ENCODE peak calls at places on chromosomes 3 and 15, in five cellular contexts. W, S, E, Q and R are unnamed samples. For H3K36me3, the result is how much of the 10 kb centered on the place peaks cover.

GRCh38 chr15:29822100-29822684 is at the start of gene TJP1:
- DNase-seq in W (peak), S (peak), E (peak), Q (peak), R (peak)

GRCh38 chr3:112966633-112967032 is 8.3 kb downstream of the CD200R1 start:
- DNase-seq in W (no peak), S (no peak), E (no peak), Q (no peak), R (no peak)

GRCh38 chr3:10697918-10698317 is 118.1 kb upstream of the SLC6A11 start:
- DNase-seq in W (peak), S (peak), E (no peak), Q (no peak), R (no peak)

GRCh38 chr3:111151438-111151837 is 79.8 kb downstream of the NECTIN3 start:
- DNase-seq in W (no peak), S (peak), E (no peak), Q (no peak), R (no peak)

GRCh38 chr3:36434682-36435426 is 54.5 kb downstream of the STAC start:
- DNase-seq in W (no peak), S (peak), E (no peak), Q (no peak), R (no peak)

GRCh38 chr3:109050591-109051167 is 67.3 kb downstream of the MORC1 start:
- DNase-seq in W (peak), S (peak), E (no peak), Q (no peak), R (no peak)

GRCh38 chr15:33021806-33022389 is 172.6 kb downstream of the FMN1 start:
- DNase-seq in W (no peak), S (peak), E (no peak), Q (no peak), R (no peak)

GRCh38 chr15:101006931-101007687 is 88.0 kb downstream of the LRRK1 start:
- DNase-seq in W (peak), S (peak), E (peak), Q (peak), R (peak)

GRCh38 chr15:51088585-51088984 is 6.1 kb downstream of the TNFAIP8L3 start:
- DNase-seq in W (peak), S (no peak), E (no peak), Q (no peak), R (no peak)

DNA sequence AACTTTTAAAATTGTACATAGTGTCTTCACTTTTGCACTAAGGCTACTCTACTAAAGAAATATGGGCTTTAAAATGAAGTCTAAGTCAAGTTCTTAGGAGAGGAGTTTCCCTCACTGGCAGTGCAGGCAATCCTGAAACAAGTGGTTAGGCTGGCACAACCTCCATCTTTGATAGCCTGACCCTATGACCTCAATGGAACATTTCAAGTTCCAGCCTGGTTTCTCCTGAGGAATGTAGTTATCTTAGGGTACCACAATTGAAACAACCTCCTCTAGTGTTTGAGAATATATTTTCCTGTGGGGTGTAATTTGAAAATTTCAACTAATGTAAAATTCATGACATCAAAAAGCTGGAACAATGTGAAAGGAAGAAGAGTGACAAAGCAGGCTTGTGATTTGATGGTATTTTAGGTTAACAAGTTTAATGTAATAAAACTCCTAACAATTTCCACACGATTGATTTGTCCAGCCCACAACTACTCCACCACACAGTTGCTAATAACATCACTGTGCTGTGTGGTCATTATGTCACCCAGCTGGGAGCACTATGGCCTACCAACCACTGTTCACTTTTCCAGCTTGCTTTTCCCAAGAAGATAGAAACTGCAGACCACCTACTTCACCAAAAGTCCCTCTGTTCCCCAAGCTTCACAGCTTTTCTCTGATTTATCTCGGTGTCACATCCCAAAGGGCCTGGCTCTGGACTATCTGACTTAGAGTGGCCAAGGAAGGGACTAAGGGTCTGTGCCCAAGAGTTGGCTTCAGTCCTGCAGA is 1.8 kb downstream of the WWTR1 start:
- DNase-seq in W (no peak), S (no peak), E (no peak), Q (no peak), R (no peak)
- H3K27ac ChIP-seq in W (no peak), S (peak), E (peak), Q (peak), R (peak)

DNA sequence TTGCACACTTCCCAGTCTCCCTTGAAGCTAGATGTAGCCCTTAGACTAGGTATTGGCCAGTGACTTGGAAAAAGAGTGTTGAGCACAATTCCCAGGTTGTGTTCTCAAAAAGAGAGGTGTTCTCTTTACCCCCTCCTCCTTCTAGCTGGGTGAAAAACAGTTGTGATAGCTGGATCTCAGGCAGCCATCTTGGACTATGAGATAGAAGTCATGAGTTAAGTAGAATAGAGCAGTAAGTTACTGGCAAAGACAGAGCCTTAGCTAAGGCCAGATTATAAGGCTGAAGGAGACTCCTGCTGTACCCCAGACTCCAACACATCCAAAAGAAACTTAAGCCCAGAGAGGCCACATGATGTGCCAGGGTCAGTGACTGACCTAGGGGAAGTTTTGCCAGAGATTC is 8.1 kb upstream of the STRA6 start:
- DNase-seq in W (no peak), S (no peak), E (no peak), Q (no peak), R (no peak)
- H3K36me3 ChIP-seq in W (under half), S (under half), E (under half), Q (under half), R (under half)

GRCh38 chr15:45668386-45668785 is 33.6 kb downstream of the SQOR start:
- DNase-seq in W (no peak), S (no peak), E (peak), Q (no peak), R (no peak)

GRCh38 chr15:45666119-45666875 is 31.5 kb downstream of the SQOR start:
- DNase-seq in W (no peak), S (no peak), E (no peak), Q (no peak), R (no peak)

GRCh38 chr15:45669422-45669821 is 34.6 kb downstream of the SQOR start:
- DNase-seq in W (no peak), S (no peak), E (no peak), Q (no peak), R (no peak)

GRCh38 chr15:45665261-45665660 is 30.4 kb downstream of the SQOR start:
- DNase-seq in W (no peak), S (no peak), E (no peak), Q (no peak), R (no peak)

GRCh38 chr15:45667002-45667401 is 32.2 kb downstream of the SQOR start:
- DNase-seq in W (no peak), S (no peak), E (no peak), Q (no peak), R (no peak)
- H3K27ac ChIP-seq in W (no peak), S (no peak), E (no peak), Q (no peak), R (no peak)

GRCh38 chr15:74902295-74903075 is 4.2 kb downstream of the FAM219B start:
- DNase-seq in W (no peak), S (no peak), E (no peak), Q (no peak), R (no peak)
- H3K36me3 ChIP-seq in W (half or more), S (under half), E (under half), Q (under half), R (half or more)

DNA sequence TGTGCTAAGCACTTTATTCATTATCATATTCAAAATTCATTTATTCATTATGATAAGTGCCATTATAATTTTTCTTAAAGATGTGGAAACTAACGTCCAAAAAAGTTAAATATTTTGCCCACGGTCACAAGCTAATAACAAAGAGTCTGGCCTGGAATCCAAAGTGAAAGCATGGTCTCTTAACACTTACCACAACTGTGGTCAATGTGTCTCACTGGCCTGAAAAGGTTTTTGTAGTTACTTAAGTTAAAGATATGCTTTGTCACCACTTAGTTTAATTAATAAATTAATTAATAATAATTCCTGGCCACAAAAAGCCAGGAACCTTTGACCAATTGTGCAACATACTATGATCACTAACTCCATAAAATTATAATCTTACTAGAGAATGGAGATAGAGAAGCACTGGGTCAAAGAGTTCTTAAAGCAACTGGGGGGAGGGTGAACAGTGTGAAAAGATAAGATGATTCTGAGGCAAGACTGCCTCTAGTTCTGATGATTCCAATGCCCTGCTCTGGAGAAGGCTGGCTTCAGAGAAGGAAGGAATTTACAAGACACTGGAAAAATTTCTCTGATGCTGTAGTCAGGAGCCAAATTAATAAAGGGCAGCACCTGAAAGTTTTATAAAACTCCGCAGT is 32.7 kb downstream of the NPTN start:
- DNase-seq in W (no peak), S (peak), E (no peak), Q (no peak), R (no peak)
- H3K27ac ChIP-seq in W (no peak), S (peak), E (no peak), Q (peak), R (peak)

DNA sequence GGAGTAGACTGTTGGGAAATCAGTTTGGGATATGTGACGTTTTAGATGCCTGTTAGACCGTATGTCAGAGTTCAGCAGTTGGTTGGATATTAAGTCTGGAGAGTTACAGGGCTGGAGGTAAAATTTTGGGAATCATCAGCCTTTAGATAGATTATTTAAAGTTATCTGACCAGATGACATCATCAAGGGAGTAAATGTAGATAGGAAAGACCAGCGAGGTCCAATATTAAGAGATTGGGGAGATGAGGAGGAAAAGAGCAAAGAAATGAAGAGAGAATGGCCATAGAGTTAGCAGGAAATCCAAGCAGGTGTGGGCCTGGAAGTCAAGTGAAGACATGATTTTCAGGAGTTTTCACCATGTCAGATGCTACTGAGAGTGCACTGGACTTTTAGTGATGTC is 3.1 kb downstream of the NDUFB4 start:
- DNase-seq in W (no peak), S (no peak), E (no peak), Q (no peak), R (no peak)
- H3K36me3 ChIP-seq in W (half or more), S (under half), E (under half), Q (under half), R (under half)

DNA sequence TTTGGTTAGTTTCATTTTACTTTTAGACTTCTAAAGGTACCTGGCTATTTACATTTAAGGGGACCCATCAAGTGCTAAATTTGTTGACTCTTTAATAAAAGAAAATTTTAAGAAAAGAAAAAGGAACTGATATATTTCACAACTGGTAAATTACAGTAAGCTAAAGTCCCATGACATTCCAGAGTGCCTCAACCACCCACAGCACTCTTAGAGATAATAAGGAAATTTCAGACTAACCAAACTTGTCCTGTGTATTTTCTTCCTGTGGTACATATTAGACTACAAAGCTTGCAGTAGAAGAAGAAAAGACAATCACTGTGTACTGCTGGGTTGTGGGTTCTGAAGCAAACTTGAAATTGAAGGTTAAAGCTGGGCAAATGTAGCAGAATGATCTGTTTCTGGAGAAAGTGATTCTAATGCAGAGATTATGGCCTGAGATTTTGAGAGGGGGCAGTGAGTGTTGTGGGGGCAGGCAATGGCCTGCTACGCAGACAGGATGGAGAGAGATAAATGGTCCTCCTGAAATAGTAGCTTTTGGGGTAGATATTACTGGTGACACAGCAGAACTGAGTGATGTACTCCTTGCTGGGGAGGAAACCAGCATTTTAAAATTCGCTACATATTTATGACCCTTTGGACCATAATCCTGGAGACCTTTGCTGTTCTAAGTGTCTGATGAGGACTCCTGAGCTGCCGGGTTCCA is 24.5 kb upstream of the MFSD1 start:
- DNase-seq in W (no peak), S (peak), E (no peak), Q (no peak), R (no peak)
- H3K27ac ChIP-seq in W (no peak), S (no peak), E (no peak), Q (peak), R (no peak)